ENCODE peak calls at places on chromosomes 4 and X, in six cellular contexts. O is stimulated activated CD8-positive, alpha-beta memory T cell treated with anti-CD3 and anti-CD28 coated beads, Interleukin-12 subunit alpha, Interleukin-12 subunit beta, amount 100 ng/mL, for 1 hour; E is COLO829; B is globus pallidus; A is activated CD4-positive, alpha-beta T cell treated with anti-CD3 and anti-CD28 coated beads for 1 hour; G is DMS153. S is an unnamed sample.

GRCh38 chr4:6747690-6748068 is 31.7 kb downstream of the BLOC1S4 start:
- DNase-seq in O (no peak), E (no peak), B (no peak), A (no peak), G (no peak), S (no peak)

GRCh38 chr4:53592686-53593641 is 1.7 kb upstream of the LNX1 start:
- DNase-seq in O (no peak), E (no peak), B (no peak), A (no peak), G (peak), S (no peak)

GRCh38 chr4:174358823-174359222 is 75.1 kb downstream of the CEP44 start:
- DNase-seq in O (no peak), E (peak), B (no peak), A (no peak), G (no peak), S (peak)

GRCh38 chr4:70544279-70544870 is 26.0 kb downstream of the AMTN start:
- DNase-seq in O (no peak), E (no peak), B (no peak), A (no peak), G (no peak), S (no peak)

GRCh38 chr4:10028910-10029309 is 7.6 kb upstream of the SLC2A9 start:
- DNase-seq in O (no peak), E (no peak), B (no peak), A (no peak), G (no peak), S (no peak)

GRCh38 chr4:6562931-6563901 is 11.8 kb upstream of the MAN2B2 start:
- DNase-seq in O (no peak), E (no peak), B (no peak), A (no peak), G (no peak), S (no peak)

GRCh38 chrX:42524374-42524773 is 253.6 kb downstream of the PPP1R2C start:
- DNase-seq in O (no peak), E (no peak), B (no peak), A (no peak), G (no peak), S (peak)

GRCh38 chr4:189081831-189082230 is 858.8 kb upstream of the FRG1 start:
- DNase-seq in O (no peak), E (no peak), B (no peak), A (no peak), G (no peak), S (no peak)

GRCh38 chrX:9786839-9787635 is 808 bp downstream of the SHROOM2 start:
- DNase-seq in O (no peak), E (no peak), B (no peak), A (no peak), G (no peak), S (no peak)

GRCh38 chr4:106893903-106894302 is 142.2 kb downstream of the DKK2 start:
- DNase-seq in O (no peak), E (no peak), B (peak), A (no peak), G (no peak), S (no peak)

GRCh38 chr4:13092702-13093101 is 391.4 kb downstream of the RAB28 start:
- DNase-seq in O (no peak), E (no peak), B (no peak), A (no peak), G (no peak), S (no peak)

GRCh38 chr4:48337726-48338125 is 3.6 kb upstream of the SLAIN2 start:
- DNase-seq in O (no peak), E (no peak), B (no peak), A (no peak), G (no peak), S (no peak)

GRCh38 chr4:138007572-138007971 is 234.6 kb downstream of the SLC7A11 start:
- DNase-seq in O (no peak), E (no peak), B (no peak), A (no peak), G (no peak), S (no peak)

GRCh38 chrX:51456246-51456645 is 40.1 kb downstream of the NUDT11 start:
- DNase-seq in O (no peak), E (no peak), B (no peak), A (no peak), G (no peak), S (no peak)

GRCh38 chrX:14073561-14073960 is 43.9 kb upstream of the GEMIN8 start:
- DNase-seq in O (no peak), E (no peak), B (no peak), A (no peak), G (no peak), S (no peak)

GRCh38 chr4:114807759-114808404 is 209.3 kb downstream of the UGT8 start:
- DNase-seq in O (peak), E (peak), B (peak), A (no peak), G (no peak), S (no peak)

GRCh38 chrX:135985974-135986312 is 708 bp downstream of the SLC9A6 start:
- DNase-seq in O (no peak), E (no peak), B (no peak), A (no peak), G (no peak), S (no peak)

GRCh38 chr4:104677122-104677521 is 182.4 kb upstream of the CXXC4 start:
- DNase-seq in O (no peak), E (no peak), B (peak), A (no peak), G (peak), S (no peak)

GRCh38 chr4:61740950-61741638 is 541.0 kb downstream of the ADGRL3 start:
- DNase-seq in O (no peak), E (no peak), B (peak), A (no peak), G (no peak), S (no peak)

GRCh38 chrX:143121471-143121870 is 95.7 kb downstream of the SPANXN4 start:
- DNase-seq in O (no peak), E (no peak), B (no peak), A (no peak), G (peak), S (no peak)